ENCODE peak calls at places on chromosomes 2 and 18, in five cellular contexts. M is BJ, K is dorsolateral prefrontal cortex, L is tibial nerve, T is prostate gland. U is an unnamed sample.

GRCh38 chr2:120736955-120737801 is 1.5 kb downstream of the GLI2 start:
- DNase-seq in L (no peak), K (no peak), T (peak; percentile 24), M (peak; percentile 70), U (no peak)

GRCh38 chr2:68766378-68766845 is 31.8 kb downstream of the ARHGAP25 start:
- DNase-seq in L (no peak), T (peak; percentile 41), K (no peak), M (no peak), U (no peak)

GRCh38 chr2:236176951-236177350 is 8.8 kb upstream of the GBX2 start:
- DNase-seq in M (no peak), K (no peak), L (no peak), T (no peak), U (no peak)

GRCh38 chr2:207640661-207641060 is 15.5 kb upstream of the METTL21A start:
- DNase-seq in M (no peak), T (no peak), K (no peak), L (no peak), U (no peak)

GRCh38 chr2:61057562-61057961 is 8.1 kb upstream of the SANBR start:
- DNase-seq in M (no peak), T (no peak), L (no peak), K (no peak), U (no peak)

GRCh38 chr2:28970464-28971160 is 10.5 kb upstream of the TOGARAM2 start:
- DNase-seq in T (no peak), K (no peak), L (no peak), M (no peak), U (no peak)

GRCh38 chr2:85540131-85540587 is 1.2 kb downstream of the MAT2A start:
- DNase-seq in L (no peak), M (no peak), K (no peak), T (no peak), U (no peak)

GRCh38 chr2:46486441-46486840 is 7.1 kb downstream of the TMEM247 start:
- DNase-seq in T (no peak), L (no peak), K (no peak), M (no peak), U (no peak)

GRCh38 chr2:215979615-215980014 is 33.7 kb downstream of the MREG start:
- DNase-seq in T (no peak), L (no peak), K (no peak), M (no peak), U (no peak)

GRCh38 chr2:83842421-83842820 is 616.7 kb downstream of the SUCLG1 start:
- DNase-seq in L (no peak), M (no peak), K (no peak), T (no peak), U (no peak)

GRCh38 chr18:6009751-6010150 is 114.4 kb upstream of the TMEM200C start:
- DNase-seq in K (no peak), M (no peak), L (no peak), T (no peak), U (no peak)

GRCh38 chr2:231058761-231059550 is 2.3 kb downstream of the PSMD1 start:
- DNase-seq in T (no peak), K (no peak), M (no peak), L (no peak), U (no peak)
- H3K4me3 ChIP-seq in T (no peak overlapping the region), K (peak overlapping the region; percentile 96), M (no peak overlapping the region), L (no peak overlapping the region), U (no peak overlapping the region)

GRCh38 chr2:226985227-226985946 is 149.5 kb downstream of the RHBDD1 start:
- DNase-seq in T (peak; percentile 61), K (no peak), M (peak; percentile 38), L (no peak), U (no peak)

GRCh38 chr2:226981731-226982373 is 146.0 kb downstream of the RHBDD1 start:
- DNase-seq in L (no peak), K (no peak), M (no peak), T (no peak), U (no peak)

GRCh38 chr2:226979004-226979403 is 143.2 kb downstream of the RHBDD1 start:
- DNase-seq in L (no peak), K (no peak), T (no peak), M (no peak), U (no peak)

GRCh38 chr2:226984461-226985226 is 148.8 kb downstream of the RHBDD1 start:
- DNase-seq in T (no peak), K (no peak), M (no peak), L (no peak), U (no peak)

GRCh38 chr2:226983891-226984290 is 148.0 kb downstream of the RHBDD1 start:
- DNase-seq in L (no peak), T (no peak), M (no peak), K (no peak), U (no peak)
- H3K4me3 ChIP-seq in L (no peak overlapping the region), T (no peak overlapping the region), M (no peak overlapping the region), K (no peak overlapping the region), U (no peak overlapping the region)

DNA sequence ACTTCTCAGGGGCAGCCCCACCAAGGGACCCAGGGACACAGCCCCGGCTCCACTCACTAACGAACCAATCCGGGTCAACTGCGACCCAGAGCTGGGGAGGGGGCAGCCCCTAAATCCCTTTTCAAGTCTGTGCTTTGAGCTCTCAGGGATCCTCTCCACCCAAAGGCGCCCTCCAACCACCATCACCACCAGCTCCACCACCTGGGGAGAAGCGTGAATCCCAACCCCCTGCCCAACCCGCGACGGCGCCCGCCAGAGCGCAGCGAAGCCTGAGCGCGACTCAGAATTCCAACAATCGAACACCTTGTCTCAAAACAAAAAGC is 513 bp downstream of the DSC3 start:
- DNase-seq in M (no peak), L (no peak), T (peak; percentile 11), K (no peak), U (no peak)
- H3K4me3 ChIP-seq in M (no peak overlapping the region), L (peak overlapping the region; percentile 39), T (peak overlapping the region; percentile 33), K (peak overlapping the region; percentile 49), U (peak overlapping the region; percentile 52)

GRCh38 chr2:98329549-98329948 is 16.7 kb upstream of the CNGA3 start:
- DNase-seq in T (no peak), K (no peak), M (no peak), L (no peak), U (no peak)

GRCh38 chr2:98333922-98334321 is 12.3 kb upstream of the CNGA3 start:
- DNase-seq in M (no peak), L (no peak), K (no peak), T (no peak), U (no peak)

GRCh38 chr2:98334439-98335078 is 11.7 kb upstream of the CNGA3 start:
- DNase-seq in K (no peak), L (no peak), M (peak; percentile 82), T (no peak), U (no peak)
- H3K4me3 ChIP-seq in K (no peak overlapping the region), L (no peak overlapping the region), M (no peak overlapping the region), T (no peak overlapping the region), U (no peak overlapping the region)

DNA sequence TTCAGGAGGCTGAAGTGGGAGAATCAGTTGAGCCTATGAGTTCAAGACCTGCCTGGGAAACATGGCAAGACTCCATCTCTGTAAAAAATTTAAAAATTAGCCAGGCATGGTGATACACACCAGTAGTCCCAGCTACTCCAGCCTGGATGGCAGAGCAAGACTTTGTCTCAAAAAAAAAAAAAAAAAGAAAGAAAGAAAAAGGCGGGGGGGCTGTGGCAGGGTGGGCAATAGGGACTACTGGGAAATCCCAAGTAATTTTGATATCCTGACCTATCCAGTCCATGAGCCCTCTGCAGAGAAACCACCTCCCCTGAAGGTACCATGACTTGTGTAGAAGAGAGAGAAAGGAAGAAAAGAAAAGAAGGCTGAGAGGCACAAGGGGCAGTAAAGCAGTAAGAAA is 45.3 kb downstream of the ALPK2 start:
- DNase-seq in T (no peak), M (no peak), L (no peak), K (no peak), U (no peak)
- H3K4me3 ChIP-seq in T (no peak overlapping the region), M (no peak overlapping the region), L (no peak overlapping the region), K (no peak overlapping the region), U (no peak overlapping the region)

DNA sequence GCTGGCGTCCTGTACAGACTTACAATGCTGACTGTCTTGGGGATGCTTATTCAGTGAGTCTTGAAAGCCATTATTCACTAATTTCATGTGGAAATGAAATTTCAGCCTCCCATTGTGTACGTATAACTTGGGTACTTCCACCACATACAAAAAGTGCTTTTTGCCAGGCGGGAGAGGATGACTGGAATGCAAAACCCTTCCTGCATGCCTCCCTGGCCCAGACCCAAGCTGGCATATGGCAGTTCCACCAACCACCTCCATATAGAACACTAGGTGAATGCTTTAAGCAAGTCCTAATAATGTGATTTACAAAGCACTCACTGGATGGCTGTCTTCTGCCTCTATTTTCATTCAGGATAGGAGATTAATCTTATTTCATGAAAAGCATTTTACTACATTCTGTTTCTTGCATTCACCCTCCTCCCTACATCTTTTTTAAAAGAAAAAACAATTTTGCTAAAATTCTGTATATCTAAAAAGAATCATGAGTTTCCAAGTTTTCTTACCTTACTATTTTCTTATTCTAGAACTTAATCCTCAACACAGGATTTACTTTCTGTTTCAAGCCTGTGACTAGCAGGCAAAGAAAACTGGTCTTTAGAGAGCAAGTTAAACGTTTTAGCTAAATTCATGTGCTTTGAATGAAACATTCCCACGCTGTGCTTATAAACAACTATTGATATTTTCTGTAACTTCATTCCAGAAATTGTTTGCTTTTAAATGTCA is 327.6 kb downstream of the NCKAP5 start:
- DNase-seq in K (no peak), M (no peak), L (no peak), T (no peak), U (no peak)
- H3K4me3 ChIP-seq in K (peak overlapping the region; percentile 61), M (peak overlapping the region; percentile 24), L (peak overlapping the region; percentile 19), T (no peak overlapping the region), U (peak overlapping the region; percentile 24)

GRCh38 chr2:218366621-218367414 is 10.2 kb downstream of the CATIP start:
- DNase-seq in K (no peak), T (no peak), M (no peak), L (no peak), U (no peak)
- H3K4me3 ChIP-seq in K (peak overlapping the region; percentile 70), T (peak overlapping the region; percentile 43), M (peak overlapping the region; percentile 61), L (peak overlapping the region; percentile 46), U (peak overlapping the region; percentile 60)